ENCODE peak calls at places on chromosomes 11 and 22, in four cellular contexts. X, J, Y and B are unnamed samples.

GRCh38 chr22:19710020-19710768 is 4.1 kb upstream of the SEPTIN5 start:
- DNase-seq in X (peak; percentile 38), J (no peak), Y (no peak), B (no peak)

GRCh38 chr11:11555228-11555627 is 66.6 kb downstream of the GALNT18 start:
- DNase-seq in X (peak; percentile 73), J (no peak), Y (no peak), B (no peak)

GRCh38 chr11:86949995-86950993 is 4.9 kb downstream of the FZD4 start:
- DNase-seq in X (no peak), J (no peak), Y (no peak), B (no peak)

GRCh38 chr11:132244871-132245557 is 874.6 kb downstream of the NTM start:
- DNase-seq in X (no peak), J (no peak), Y (no peak), B (no peak)

GRCh38 chr11:87454246-87454645 is 416.5 kb downstream of the TMEM135 start:
- DNase-seq in X (no peak), J (no peak), Y (no peak), B (no peak)

GRCh38 chr11:57357827-57358226 is 19.7 kb downstream of the P2RX3 start:
- DNase-seq in X (no peak), J (no peak), Y (no peak), B (no peak)

GRCh38 chr11:86814775-86815174 is 14.4 kb downstream of the PRSS23 start:
- DNase-seq in X (no peak), J (no peak), Y (no peak), B (no peak)

GRCh38 chr11:61254403-61255025 is 13.5 kb downstream of the PGA5 start:
- DNase-seq in X (peak; percentile 63), J (peak; percentile 34), Y (no peak), B (peak; percentile 56)

GRCh38 chr22:50271519-50271970 is 1.4 kb upstream of the MAPK11 start:
- DNase-seq in X (no peak), J (no peak), Y (no peak), B (no peak)

GRCh38 chr22:36064358-36064757 is 35.7 kb upstream of the RBFOX2 start:
- DNase-seq in X (no peak), J (no peak), Y (no peak), B (no peak)

GRCh38 chr11:11076276-11076675 is 218.4 kb upstream of the ZBED5 start:
- DNase-seq in X (no peak), J (no peak), Y (no peak), B (no peak)

GRCh38 chr11:76276046-76276772 is 69.9 kb upstream of the WNT11 start:
- DNase-seq in X (no peak), J (no peak), Y (no peak), B (no peak)

GRCh38 chr11:22076215-22076930 is 116.5 kb upstream of the ANO5 start:
- DNase-seq in X (no peak), J (no peak), Y (no peak), B (no peak)

GRCh38 chr22:32684822-32685187 is 116.7 kb upstream of the TIMP3 start:
- DNase-seq in X (no peak), J (no peak), Y (no peak), B (no peak)

GRCh38 chr11:16511109-16511806 is 154.9 kb upstream of the SOX6 start:
- DNase-seq in X (no peak), J (no peak), Y (no peak), B (no peak)

GRCh38 chr11:58127350-58127749 is 2.0 kb upstream of the OR9I1 start:
- DNase-seq in X (no peak), J (no peak), Y (no peak), B (no peak)

DNA sequence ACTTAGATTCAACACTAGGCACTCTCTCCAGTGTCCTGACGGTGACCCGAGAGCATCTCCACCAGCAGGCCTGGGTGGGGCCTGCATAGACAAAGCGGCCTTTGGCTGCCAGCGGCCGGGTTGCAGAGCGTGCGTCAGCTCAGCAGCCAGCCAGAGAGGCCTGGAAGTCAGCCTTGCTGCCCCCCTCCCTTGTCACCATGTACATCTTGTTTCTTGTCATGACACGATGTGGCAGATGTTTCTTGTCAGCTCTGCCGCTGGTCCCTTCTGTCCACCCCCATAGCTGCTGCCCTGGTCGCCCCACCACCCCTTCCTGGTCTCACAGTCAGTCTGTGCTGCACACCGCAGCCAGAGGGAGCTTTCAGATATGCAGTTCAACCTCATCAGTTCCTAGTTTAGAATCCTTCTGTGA is 33.1 kb upstream of the CBX7 start:
- DNase-seq in X (peak; percentile 67), J (no peak), Y (no peak), B (no peak)
- TF ChIP-seq CTCF in X (peak; percentile 21), J (no peak), Y (no peak), B (no peak)

GRCh38 chr22:27370281-27370680 is 431.3 kb downstream of the MN1 start:
- DNase-seq in X (no peak), J (no peak), Y (no peak), B (no peak)

GRCh38 chr22:27372364-27372763 is 429.2 kb downstream of the MN1 start:
- DNase-seq in X (no peak), J (no peak), Y (no peak), B (no peak)

GRCh38 chr22:27370987-27371386 is 430.6 kb downstream of the MN1 start:
- DNase-seq in X (no peak), J (no peak), Y (no peak), B (no peak)

GRCh38 chr22:27377501-27377900 is 424.1 kb downstream of the MN1 start:
- DNase-seq in X (no peak), J (no peak), Y (no peak), B (no peak)

GRCh38 chr22:27372969-27373670 is 428.4 kb downstream of the MN1 start:
- DNase-seq in X (peak; percentile 70), J (no peak), Y (no peak), B (no peak)
- TF ChIP-seq CTCF in X (peak; percentile 15), J (no peak), Y (no peak), B (no peak)

DNA sequence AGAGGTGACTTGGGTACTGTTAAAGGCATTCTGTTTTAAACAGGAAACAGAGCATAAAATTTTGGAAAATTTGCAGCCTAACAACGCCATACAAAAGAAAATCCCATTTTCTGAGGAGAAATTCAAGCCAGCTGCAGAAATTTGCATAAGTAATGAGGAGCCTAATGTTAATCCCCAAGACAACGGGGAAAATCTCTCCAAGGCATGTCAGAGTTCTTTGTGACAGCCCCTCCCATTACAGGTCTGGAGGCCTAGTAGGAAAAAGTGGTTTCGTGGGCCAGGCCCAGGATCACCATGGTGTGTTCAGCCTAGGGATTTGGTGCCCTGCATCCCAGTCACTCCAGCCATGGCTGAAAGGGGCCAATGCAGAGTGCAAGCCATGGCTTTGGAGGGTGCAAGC is 1333.1 kb upstream of the TENM4 start:
- DNase-seq in X (no peak), J (no peak), Y (no peak), B (no peak)
- TF ChIP-seq CTCF in X (no peak), J (no peak), Y (no peak), B (no peak)

GRCh38 chr11:126361400-126361799 is 5.9 kb downstream of the ST3GAL4 start:
- DNase-seq in X (no peak), J (no peak), Y (no peak), B (no peak)

GRCh38 chr11:126357969-126358762 is 2.7 kb downstream of the ST3GAL4 start:
- DNase-seq in X (no peak), J (no peak), Y (no peak), B (no peak)

GRCh38 chr11:126358763-126359160 is 3.3 kb downstream of the ST3GAL4 start:
- DNase-seq in X (no peak), J (no peak), Y (no peak), B (no peak)

GRCh38 chr11:126360049-126360446 is 4.6 kb downstream of the ST3GAL4 start:
- DNase-seq in X (no peak), J (no peak), Y (no peak), B (no peak)

DNA sequence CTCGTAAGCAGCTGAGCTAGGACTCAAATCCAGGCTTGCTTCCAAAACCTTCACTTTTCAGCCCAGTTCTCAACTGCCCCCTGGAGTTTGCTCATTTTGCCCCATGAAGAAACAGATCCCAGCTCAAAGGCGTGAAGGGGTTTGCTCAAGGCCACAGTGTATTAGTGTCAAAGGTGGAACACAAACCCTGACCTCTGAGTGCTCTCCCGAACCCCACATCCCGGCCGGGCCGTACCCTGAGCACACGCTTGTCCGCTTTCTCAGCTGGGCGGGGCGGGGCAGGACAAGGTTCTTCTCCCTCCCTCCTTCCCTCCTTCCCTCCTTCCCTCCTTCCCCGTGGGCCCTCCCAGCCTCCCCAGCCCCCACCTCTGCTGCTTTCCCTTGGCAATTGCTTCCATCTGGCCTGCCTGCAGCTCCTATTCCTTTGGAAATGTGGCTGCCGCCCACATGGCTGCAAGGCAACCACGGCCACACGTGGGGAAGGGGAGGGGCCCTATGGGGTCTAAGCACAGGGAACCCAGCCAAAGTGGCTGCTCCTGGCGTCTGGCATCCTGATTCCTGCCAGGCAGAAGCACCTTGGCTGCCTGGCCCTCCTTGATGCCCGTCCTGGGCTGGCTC is 4.1 kb downstream of the ST3GAL4 start:
- DNase-seq in X (no peak), J (no peak), Y (no peak), B (no peak)
- TF ChIP-seq CTCF in X (no peak), J (no peak), Y (no peak), B (no peak)